ENCODE peak calls at places on chromosomes 11 and 22, in eight cellular contexts. Q, L, G, O, H, W, B and M are unnamed samples.

GRCh38 chr22:35313311-35314121 is 13.8 kb downstream of the TOM1 start:
- DNase-seq in L (no peak), Q (no peak), B (no peak), W (peak; percentile 92), O (peak; percentile 93), G (no peak), H (no peak), M (no peak)

GRCh38 chr11:118868659-118869058 is 15.0 kb upstream of the CXCR5 start:
- DNase-seq in H (no peak), G (no peak), B (no peak), O (no peak), Q (no peak), L (no peak), W (no peak), M (no peak)

GRCh38 chr22:41381329-41382097 is at the start of gene TEF:
- DNase-seq in G (peak; percentile 97), H (peak; percentile 99), W (peak; percentile 99), O (peak; percentile 99), Q (peak; percentile 98), B (peak; percentile 97), L (peak; percentile 100), M (peak; percentile 96)

GRCh38 chr11:69471329-69472052 is 10.0 kb upstream of the LINC01488 start:
- DNase-seq in H (peak; percentile 68), O (peak; percentile 27), B (no peak), W (no peak), Q (no peak), L (peak; percentile 50), G (no peak), M (peak; percentile 46)

GRCh38 chr11:12845739-12846358 is 163.3 kb upstream of the RASSF10 start:
- DNase-seq in W (no peak), O (no peak), B (no peak), H (no peak), L (no peak), G (no peak), Q (peak; percentile 26), M (peak; percentile 37)

GRCh38 chr11:16034074-16034473 is 322.3 kb downstream of the SOX6 start:
- DNase-seq in B (no peak), W (no peak), L (no peak), Q (no peak), H (no peak), O (no peak), G (no peak), M (no peak)

GRCh38 chr11:65932558-65932919 is 12.7 kb upstream of the TSGA10IP start:
- DNase-seq in O (peak; percentile 24), W (no peak), G (no peak), Q (no peak), B (no peak), L (no peak), H (no peak), M (no peak)

GRCh38 chr11:69156673-69157155 is 979 bp downstream of the SMIM38 start:
- DNase-seq in H (no peak), W (no peak), O (no peak), Q (no peak), B (no peak), L (no peak), G (no peak), M (peak; percentile 34)

GRCh38 chr22:40908895-40909294 is 42.3 kb upstream of the RBX1 start:
- DNase-seq in O (no peak), W (no peak), G (no peak), Q (no peak), L (no peak), H (no peak), B (no peak), M (no peak)

GRCh38 chr11:45336136-45336535 is 50.0 kb upstream of the SYT13 start:
- DNase-seq in L (no peak), H (no peak), G (no peak), W (no peak), Q (no peak), B (no peak), O (no peak), M (no peak)

GRCh38 chr22:32531955-32532818 is 57.6 kb downstream of the FBXO7 start:
- DNase-seq in B (no peak), O (peak; percentile 70), H (peak; percentile 18), W (peak; percentile 60), Q (peak; percentile 21), G (no peak), L (peak; percentile 97), M (peak; percentile 19)

GRCh38 chr22:45602824-45603301 is 68.8 kb upstream of the ATXN10 start:
- DNase-seq in O (peak; percentile 47), B (no peak), W (peak; percentile 99), Q (no peak), G (no peak), L (peak; percentile 73), H (peak; percentile 37), M (no peak)

GRCh38 chr11:96090711-96091110 is 166.8 kb upstream of the MTMR2 start:
- DNase-seq in H (no peak), B (no peak), O (peak; percentile 77), G (no peak), W (no peak), Q (no peak), L (no peak), M (no peak)

GRCh38 chr11:1368966-1369365 is 20.8 kb upstream of the BRSK2 start:
- DNase-seq in W (no peak), Q (no peak), G (no peak), O (no peak), B (no peak), L (peak; percentile 49), H (no peak), M (no peak)

GRCh38 chr11:65297026-65297667 is 17.5 kb upstream of the CDC42EP2 start:
- DNase-seq in B (no peak), L (peak; percentile 84), H (no peak), W (no peak), O (no peak), G (no peak), Q (no peak), M (no peak)

GRCh38 chr11:30420233-30420787 is 97.4 kb downstream of the ARL14EP start:
- DNase-seq in O (no peak), B (no peak), L (no peak), W (no peak), Q (no peak), G (no peak), H (no peak), M (no peak)

GRCh38 chr11:70501026-70501901 is 102.9 kb downstream of the CTTN start:
- DNase-seq in O (no peak), Q (no peak), W (no peak), L (peak; percentile 67), G (no peak), B (no peak), H (no peak), M (no peak)

GRCh38 chr11:11580831-11581492 is 40.8 kb downstream of the GALNT18 start:
- DNase-seq in G (no peak), Q (no peak), L (no peak), B (no peak), H (no peak), O (no peak), W (no peak), M (no peak)

GRCh38 chr11:6333112-6333511 is 12.8 kb upstream of the CAVIN3 start:
- DNase-seq in W (no peak), B (no peak), L (no peak), O (no peak), G (no peak), H (no peak), Q (no peak), M (no peak)

GRCh38 chr11:1198766-1199688 is 23.8 kb upstream of the MUC5B start:
- DNase-seq in H (no peak), O (no peak), B (no peak), L (peak; percentile 68), G (no peak), Q (peak; percentile 9), W (no peak), M (no peak)

GRCh38 chr11:83007909-83008580 is 63.7 kb downstream of the RAB30 start:
- DNase-seq in W (no peak), H (peak; percentile 40), O (peak; percentile 45), L (peak; percentile 75), G (no peak), Q (no peak), B (no peak), M (peak; percentile 22)

GRCh38 chr11:43135966-43136534 is 175.7 kb upstream of the API5 start:
- DNase-seq in O (no peak), L (no peak), Q (no peak), W (no peak), H (no peak), G (no peak), B (no peak), M (no peak)

GRCh38 chr22:49823289-49824045 is 4.2 kb downstream of the BRD1 start:
- DNase-seq in B (no peak), G (no peak), L (no peak), H (no peak), Q (no peak), W (no peak), O (no peak), M (no peak)

GRCh38 chr11:122258446-122258994 is 142.5 kb upstream of the BLID start:
- DNase-seq in L (no peak), O (no peak), Q (no peak), G (no peak), W (no peak), B (no peak), H (no peak), M (no peak)

GRCh38 chr11:24344222-24344621 is 152.6 kb upstream of the LUZP2 start:
- DNase-seq in B (no peak), G (no peak), O (no peak), L (no peak), W (no peak), Q (no peak), H (no peak), M (no peak)

GRCh38 chr22:44459041-44459440 is 39.0 kb downstream of the RTL6 start:
- DNase-seq in L (no peak), O (no peak), Q (no peak), H (no peak), G (no peak), W (no peak), B (no peak), M (no peak)

GRCh38 chr11:90241414-90241813 is 18.6 kb upstream of the CHORDC1 start:
- DNase-seq in G (no peak), B (no peak), O (no peak), W (no peak), H (no peak), L (no peak), Q (no peak), M (no peak)

GRCh38 chr22:38963872-38964271 is 6.5 kb downstream of the APOBEC3A start:
- DNase-seq in H (no peak), B (no peak), W (no peak), L (peak; percentile 57), O (no peak), G (no peak), Q (no peak), M (no peak)

GRCh38 chr22:43230983-43231723 is 44.2 kb upstream of the TTLL12 start:
- DNase-seq in G (peak; percentile 43), Q (peak; percentile 75), O (peak; percentile 24), W (peak; percentile 44), B (no peak), H (peak; percentile 70), L (no peak), M (peak; percentile 72)

GRCh38 chr11:12889243-12889642 is 119.9 kb upstream of the RASSF10 start:
- DNase-seq in W (no peak), B (no peak), Q (no peak), O (peak; percentile 43), G (peak; percentile 49), H (no peak), L (no peak), M (no peak)

GRCh38 chr11:76173663-76174062 is 32.6 kb downstream of the WNT11 start:
- DNase-seq in G (no peak), B (no peak), H (no peak), O (no peak), L (no peak), Q (no peak), W (no peak), M (no peak)